ENCODE peak calls at places on chromosomes 11 and 22, in nine cellular contexts. F is Calu3; U is aorta; H is A673; I is activated CD4-positive, alpha-beta T cell treated with anti-CD3 and anti-CD28 coated beads for 24 hours; V is RKO; J is non-pigmented ciliary epithelial cell; E is stimulated activated CD8-positive, alpha-beta memory T cell treated with anti-CD3 and anti-CD28 coated beads, Interleukin-7, amount 100 ng/mL, for 24 hours; Y is T-cell. Q is an unnamed sample.
A peak's percentile ranks its signal among the peaks of the same experiment; 100 is the strongest.

GRCh38 chr11:113664981-113665710 is 41.0 kb downstream of the TMPRSS5 start:
- DNase-seq in E (no peak), V (no peak), H (no peak), Y (no peak), J (no peak), U (no peak), I (no peak), F (peak; percentile 60), Q (no peak)

GRCh38 chr11:35621620-35622019 is 3.4 kb downstream of the FJX1 start:
- DNase-seq in I (no peak), F (no peak), J (no peak), Y (no peak), U (no peak), H (peak; percentile 94), V (no peak), E (no peak), Q (no peak)

GRCh38 chr11:77174559-77174958 is 46.5 kb downstream of the MYO7A start:
- DNase-seq in F (no peak), U (no peak), V (no peak), J (no peak), I (no peak), E (no peak), H (no peak), Y (no peak), Q (no peak)

GRCh38 chr11:62223095-62223494 is 14.6 kb downstream of the SCGB2A1 start:
- DNase-seq in F (no peak), U (no peak), J (no peak), H (no peak), E (no peak), V (no peak), Y (no peak), I (no peak), Q (no peak)

GRCh38 chr11:43760902-43761301 is 80.4 kb downstream of the HSD17B12 start:
- DNase-seq in U (no peak), F (no peak), I (no peak), Y (no peak), V (no peak), H (no peak), E (no peak), J (no peak), Q (no peak)

GRCh38 chr11:2891901-2892214 is 6.3 kb upstream of the CDKN1C start:
- DNase-seq in U (peak; percentile 75), V (peak; percentile 50), I (no peak), E (no peak), J (no peak), H (no peak), F (no peak), Y (no peak), Q (peak; percentile 63)

GRCh38 chr22:46971776-46972150 is 209.3 kb downstream of the TBC1D22A start:
- DNase-seq in J (no peak), Y (no peak), U (no peak), E (no peak), H (no peak), I (no peak), F (no peak), V (no peak), Q (no peak)

GRCh38 chr22:29301716-29302401 is 4.6 kb upstream of the GAS2L1 start:
- DNase-seq in U (no peak), V (no peak), H (no peak), Y (no peak), E (no peak), F (no peak), I (no peak), J (no peak), Q (no peak)

GRCh38 chr22:19885841-19886592 is 31.3 kb upstream of the GNB1L start:
- DNase-seq in Y (no peak), H (no peak), J (no peak), V (no peak), E (no peak), F (no peak), I (no peak), U (peak; percentile 47), Q (no peak)

GRCh38 chr22:45600791-45601730 is 70.6 kb upstream of the ATXN10 start:
- DNase-seq in F (no peak), U (no peak), V (no peak), Y (no peak), J (no peak), E (no peak), H (peak; percentile 22), I (no peak), Q (no peak)

GRCh38 chr11:10314199-10315072 is 9.6 kb downstream of the ADM start:
- DNase-seq in V (no peak), U (no peak), J (no peak), H (peak; percentile 62), Y (no peak), F (no peak), I (no peak), E (no peak), Q (no peak)

GRCh38 chr11:10938650-10939387 is 81.0 kb upstream of the ZBED5 start:
- DNase-seq in Y (no peak), J (no peak), V (no peak), H (no peak), F (no peak), E (no peak), U (no peak), I (no peak), Q (no peak)

GRCh38 chr11:83069441-83070043 is 2.2 kb downstream of the RAB30 start:
- DNase-seq in E (no peak), I (no peak), U (no peak), F (no peak), J (no peak), V (no peak), Y (no peak), H (no peak), Q (no peak)

GRCh38 chr11:16186680-16187079 is 169.7 kb downstream of the SOX6 start:
- DNase-seq in U (no peak), F (no peak), J (no peak), E (no peak), Y (no peak), V (no peak), H (no peak), I (no peak), Q (no peak)

GRCh38 chr22:42920101-42920820 is 63.2 kb upstream of the ARFGAP3 start:
- DNase-seq in U (no peak), F (no peak), I (no peak), E (no peak), H (no peak), J (no peak), V (no peak), Y (no peak), Q (no peak)

GRCh38 chr11:71118671-71119250 is 133.6 kb downstream of the SHANK2 start:
- DNase-seq in J (no peak), E (no peak), Y (no peak), H (no peak), I (no peak), U (no peak), F (no peak), V (no peak), Q (no peak)

GRCh38 chr11:126483796-126484195 is 128.3 kb downstream of the ST3GAL4 start:
- DNase-seq in I (no peak), Y (no peak), J (no peak), E (no peak), H (no peak), V (no peak), U (no peak), F (no peak), Q (no peak)

GRCh38 chr11:1827095-1827797 is 7.5 kb upstream of the SYT8 start:
- DNase-seq in Y (no peak), J (no peak), V (no peak), F (peak; percentile 93), I (no peak), U (peak; percentile 91), H (peak; percentile 60), E (no peak), Q (no peak)

GRCh38 chr11:7596975-7597391 is 76.3 kb downstream of the CYB5R2 start:
- DNase-seq in F (no peak), E (no peak), V (no peak), U (no peak), Y (no peak), H (no peak), I (no peak), J (no peak), Q (no peak)

GRCh38 chr11:61913699-61914395 is 3.5 kb downstream of the RAB3IL1 start:
- DNase-seq in H (no peak), V (no peak), F (no peak), Y (no peak), J (no peak), U (no peak), E (no peak), I (no peak), Q (peak; percentile 11)

GRCh38 chr22:20583471-20583922 is 76.1 kb downstream of the MED15 start:
- DNase-seq in V (no peak), J (no peak), U (no peak), F (no peak), Y (no peak), H (no peak), I (no peak), E (no peak), Q (no peak)

GRCh38 chr11:78812513-78813293 is 238.0 kb upstream of the NARS2 start:
- DNase-seq in I (no peak), V (no peak), U (peak; percentile 55), E (no peak), F (no peak), H (no peak), J (no peak), Y (no peak), Q (no peak)

GRCh38 chr11:120061036-120061760 is 76.7 kb downstream of the TRIM29 start:
- DNase-seq in U (no peak), H (no peak), I (no peak), E (no peak), V (no peak), J (no peak), Y (no peak), F (no peak), Q (no peak)

GRCh38 chr22:40313007-40313406 is 33.3 kb upstream of the ADSL start:
- DNase-seq in F (no peak), V (no peak), E (no peak), I (no peak), Y (no peak), J (no peak), U (no peak), H (no peak), Q (no peak)

GRCh38 chr11:64368673-64369074 is 9.7 kb downstream of the RPS6KA4 start:
- DNase-seq in V (no peak), H (no peak), J (no peak), I (no peak), Y (no peak), U (no peak), E (no peak), F (no peak), Q (no peak)

GRCh38 chr22:50059185-50059880 is 1.2 kb upstream of the TTLL8 start:
- DNase-seq in F (no peak), V (peak; percentile 18), I (no peak), Y (no peak), E (no peak), U (no peak), J (no peak), H (peak; percentile 53), Q (no peak)

GRCh38 chr11:48029686-48030279 is 49.4 kb downstream of the PTPRJ start:
- DNase-seq in E (no peak), U (no peak), Y (no peak), V (no peak), J (no peak), F (no peak), H (no peak), I (no peak), Q (no peak)

GRCh38 chr11:35412285-35412684 is 7.1 kb downstream of the SLC1A2 start:
- DNase-seq in V (peak; percentile 27), H (peak; percentile 67), Y (no peak), I (no peak), E (no peak), U (no peak), F (no peak), J (no peak), Q (no peak)

GRCh38 chr11:2885676-2886081 is at the start of gene CDKN1C:
- DNase-seq in F (peak; percentile 85), E (peak; percentile 46), V (peak; percentile 88), U (peak; percentile 90), Y (peak; percentile 84), J (no peak), I (peak; percentile 66), H (peak; percentile 86), Q (peak; percentile 62)

GRCh38 chr11:82756765-82757650 is 23.3 kb upstream of the FAM181B start:
- DNase-seq in U (no peak), F (no peak), J (no peak), Y (no peak), I (no peak), E (no peak), H (no peak), V (no peak), Q (no peak)

GRCh38 chr11:2086239-2087040 is 52.7 kb downstream of the IGF2 start:
- DNase-seq in E (no peak), J (no peak), Y (no peak), F (no peak), H (no peak), V (no peak), U (no peak), I (no peak), Q (no peak)